ENCODE peak calls at places on chromosomes 12 and 14, in four cellular contexts. One of them, this sample, is unnamed.

GRCh38 chr12:91889059-91889458 is 256.6 kb downstream of the BTG1 start:
- DNase-seq in vagina: no peak
- DNase-seq in hepatocyte: no peak
- DNase-seq in fibroblast of pulmonary artery: no peak
- DNase-seq in this sample: no peak

GRCh38 chr12:130873106-130873795 is 1.4 kb downstream of the RAN start:
- DNase-seq in fibroblast of pulmonary artery: no peak
- DNase-seq in hepatocyte: no peak
- DNase-seq in vagina: no peak
- DNase-seq in this sample: no peak

GRCh38 chr12:130716918-130717306 is 813 bp upstream of the RIMBP2 start:
- DNase-seq in vagina: no peak
- DNase-seq in hepatocyte: no peak
- DNase-seq in fibroblast of pulmonary artery: no peak
- DNase-seq in this sample: no peak

GRCh38 chr14:101812071-101812470 is 50.6 kb downstream of the PPP2R5C start:
- DNase-seq in hepatocyte: no peak
- DNase-seq in vagina: no peak
- DNase-seq in fibroblast of pulmonary artery: no peak
- DNase-seq in this sample: no peak

GRCh38 chr12:56676851-56677601 is 11.1 kb downstream of the PTGES3 start:
- DNase-seq in hepatocyte: no peak
- DNase-seq in fibroblast of pulmonary artery: no peak
- DNase-seq in vagina: no peak
- DNase-seq in this sample: no peak

GRCh38 chr14:90042587-90043252 is 19.1 kb upstream of the KCNK13 start:
- DNase-seq in vagina: no peak
- DNase-seq in hepatocyte: no peak
- DNase-seq in fibroblast of pulmonary artery: no peak
- DNase-seq in this sample: no peak

GRCh38 chr14:100297320-100298300 is 8.6 kb downstream of the SLC25A29 start:
- DNase-seq in vagina: no peak
- DNase-seq in hepatocyte: peak
- DNase-seq in fibroblast of pulmonary artery: peak
- DNase-seq in this sample: peak

GRCh38 chr12:119444462-119445044 is 110.0 kb downstream of the CCDC60 start:
- DNase-seq in fibroblast of pulmonary artery: peak
- DNase-seq in hepatocyte: peak
- DNase-seq in vagina: no peak
- DNase-seq in this sample: no peak

GRCh38 chr12:114701104-114701414 is 17.1 kb upstream of the TBX3 start:
- DNase-seq in hepatocyte: no peak
- DNase-seq in fibroblast of pulmonary artery: no peak
- DNase-seq in vagina: no peak
- DNase-seq in this sample: peak

GRCh38 chr12:3988519-3989217 is 115.5 kb upstream of the PARP11 start:
- DNase-seq in vagina: no peak
- DNase-seq in hepatocyte: no peak
- DNase-seq in fibroblast of pulmonary artery: no peak
- DNase-seq in this sample: no peak

GRCh38 chr14:92499216-92499615 is 14.4 kb upstream of the RIN3 start:
- DNase-seq in vagina: no peak
- DNase-seq in fibroblast of pulmonary artery: no peak
- DNase-seq in hepatocyte: no peak
- DNase-seq in this sample: no peak

GRCh38 chr14:35046751-35047536 is 872 bp downstream of the FAM177A1 start:
- DNase-seq in vagina: peak
- DNase-seq in fibroblast of pulmonary artery: peak
- DNase-seq in hepatocyte: peak
- DNase-seq in this sample: no peak

GRCh38 chr14:32408018-32408417 is 78.9 kb downstream of the AKAP6 start:
- DNase-seq in fibroblast of pulmonary artery: peak
- DNase-seq in hepatocyte: peak
- DNase-seq in vagina: no peak
- DNase-seq in this sample: peak

GRCh38 chr12:119005832-119006360 is 24.6 kb downstream of the SRRM4 start:
- DNase-seq in vagina: no peak
- DNase-seq in fibroblast of pulmonary artery: no peak
- DNase-seq in hepatocyte: no peak
- DNase-seq in this sample: no peak

GRCh38 chr14:101593411-101594181 is 32.3 kb downstream of the DIO3 start:
- DNase-seq in vagina: peak
- DNase-seq in fibroblast of pulmonary artery: no peak
- DNase-seq in hepatocyte: peak
- DNase-seq in this sample: no peak

GRCh38 chr12:94147377-94147990 is 893 bp upstream of the PLXNC1 start:
- DNase-seq in hepatocyte: no peak
- DNase-seq in fibroblast of pulmonary artery: no peak
- DNase-seq in vagina: no peak
- DNase-seq in this sample: no peak
- H3K4me3 ChIP-seq in hepatocyte: peak
- H3K4me3 ChIP-seq in fibroblast of pulmonary artery: peak
- H3K4me3 ChIP-seq in vagina: peak
- H3K4me3 ChIP-seq in this sample: peak

DNA sequence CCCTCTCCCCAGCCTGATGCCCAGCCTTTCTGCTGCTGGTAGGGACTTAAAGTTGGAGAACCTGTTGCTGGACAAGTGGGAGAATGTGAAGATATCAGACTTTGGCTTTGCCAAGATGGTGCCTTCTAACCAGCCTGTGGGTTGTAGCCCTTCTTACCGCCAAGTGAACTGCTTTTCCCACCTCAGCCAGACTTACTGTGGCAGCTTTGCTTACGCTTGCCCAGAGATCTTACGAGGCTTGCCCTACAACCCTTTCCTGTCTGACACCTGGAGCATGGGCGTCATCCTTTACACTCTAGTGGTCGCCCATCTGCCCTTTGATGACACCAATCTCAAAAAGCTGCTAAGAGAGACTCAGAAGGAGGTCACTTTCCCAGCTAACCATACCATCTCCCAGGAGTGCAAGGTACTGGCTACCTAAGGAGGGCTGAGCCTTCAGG is 1.6 kb downstream of the TSSK4 start:
- DNase-seq in fibroblast of pulmonary artery: no peak
- DNase-seq in vagina: no peak
- DNase-seq in hepatocyte: no peak
- DNase-seq in this sample: no peak
- TF ChIP-seq CTCF in fibroblast of pulmonary artery: no peak
- TF ChIP-seq CTCF in vagina: no peak
- TF ChIP-seq CTCF in hepatocyte: no peak
- TF ChIP-seq CTCF in this sample: no peak

DNA sequence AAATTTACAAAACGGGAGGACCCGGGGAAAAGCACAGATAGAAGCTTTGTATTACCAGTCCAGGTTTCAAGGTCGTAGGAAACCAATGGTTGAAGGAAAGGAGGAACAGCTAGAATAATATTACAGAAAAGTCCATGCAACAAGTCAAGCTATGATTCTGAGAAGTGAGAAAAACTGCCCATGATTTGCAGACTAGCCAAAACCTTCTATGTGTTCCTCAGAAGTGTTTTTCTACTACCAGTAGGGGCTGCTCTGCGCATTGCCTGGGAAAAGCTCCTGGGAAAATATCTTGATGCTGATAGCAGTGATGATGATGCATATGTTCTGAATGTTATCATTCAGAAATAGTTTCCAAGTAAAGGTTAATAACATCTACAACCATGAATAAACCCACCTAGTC is 2.2 kb downstream of the PDZRN4 start:
- DNase-seq in vagina: no peak
- DNase-seq in hepatocyte: peak
- DNase-seq in fibroblast of pulmonary artery: peak
- DNase-seq in this sample: peak
- H3K4me3 ChIP-seq in vagina: peak
- H3K4me3 ChIP-seq in hepatocyte: peak
- H3K4me3 ChIP-seq in fibroblast of pulmonary artery: no peak
- H3K4me3 ChIP-seq in this sample: no peak

GRCh38 chr14:96086574-96087077 is 47.5 kb downstream of the C14orf132 start:
- DNase-seq in vagina: no peak
- DNase-seq in hepatocyte: no peak
- DNase-seq in fibroblast of pulmonary artery: no peak
- DNase-seq in this sample: no peak
- TF ChIP-seq CTCF in vagina: no peak
- TF ChIP-seq CTCF in hepatocyte: no peak
- TF ChIP-seq CTCF in fibroblast of pulmonary artery: no peak
- TF ChIP-seq CTCF in this sample: peak

GRCh38 chr12:97536353-97536752 is 73.7 kb downstream of the RMST start:
- DNase-seq in hepatocyte: no peak
- DNase-seq in vagina: no peak
- DNase-seq in fibroblast of pulmonary artery: no peak
- DNase-seq in this sample: no peak

GRCh38 chr12:97535582-97535981 is 73.0 kb downstream of the RMST start:
- DNase-seq in vagina: no peak
- DNase-seq in fibroblast of pulmonary artery: peak
- DNase-seq in hepatocyte: no peak
- DNase-seq in this sample: no peak

GRCh38 chr12:97545804-97546203 is 83.2 kb downstream of the RMST start:
- DNase-seq in hepatocyte: no peak
- DNase-seq in fibroblast of pulmonary artery: no peak
- DNase-seq in vagina: no peak
- DNase-seq in this sample: no peak

GRCh38 chr12:97538705-97539104 is 76.1 kb downstream of the RMST start:
- DNase-seq in fibroblast of pulmonary artery: no peak
- DNase-seq in vagina: no peak
- DNase-seq in hepatocyte: no peak
- DNase-seq in this sample: no peak

GRCh38 chr12:97541366-97541765 is 78.8 kb downstream of the RMST start:
- DNase-seq in hepatocyte: no peak
- DNase-seq in fibroblast of pulmonary artery: no peak
- DNase-seq in vagina: no peak
- DNase-seq in this sample: no peak
- H3K4me3 ChIP-seq in hepatocyte: no peak
- H3K4me3 ChIP-seq in fibroblast of pulmonary artery: no peak
- H3K4me3 ChIP-seq in vagina: no peak
- H3K4me3 ChIP-seq in this sample: no peak

GRCh38 chr12:2693204-2693860 is 101.4 kb upstream of the FKBP4 start:
- DNase-seq in fibroblast of pulmonary artery: no peak
- DNase-seq in hepatocyte: no peak
- DNase-seq in vagina: no peak
- DNase-seq in this sample: no peak
- TF ChIP-seq CTCF in fibroblast of pulmonary artery: no peak
- TF ChIP-seq CTCF in hepatocyte: no peak
- TF ChIP-seq CTCF in vagina: no peak
- TF ChIP-seq CTCF in this sample: no peak

GRCh38 chr14:64255756-64256155 is 38.4 kb downstream of the ESR2 start:
- DNase-seq in fibroblast of pulmonary artery: no peak
- DNase-seq in vagina: no peak
- DNase-seq in hepatocyte: no peak
- DNase-seq in this sample: no peak

GRCh38 chr14:64248689-64249088 is 45.5 kb downstream of the ESR2 start:
- DNase-seq in vagina: no peak
- DNase-seq in hepatocyte: no peak
- DNase-seq in fibroblast of pulmonary artery: no peak
- DNase-seq in this sample: no peak

GRCh38 chr14:64249363-64249762 is 44.8 kb downstream of the ESR2 start:
- DNase-seq in vagina: no peak
- DNase-seq in fibroblast of pulmonary artery: peak
- DNase-seq in hepatocyte: no peak
- DNase-seq in this sample: no peak

GRCh38 chr14:64253672-64254071 is 40.5 kb downstream of the ESR2 start:
- DNase-seq in fibroblast of pulmonary artery: peak
- DNase-seq in hepatocyte: no peak
- DNase-seq in vagina: no peak
- DNase-seq in this sample: peak
- H3K4me3 ChIP-seq in fibroblast of pulmonary artery: no peak
- H3K4me3 ChIP-seq in hepatocyte: no peak
- H3K4me3 ChIP-seq in vagina: no peak
- H3K4me3 ChIP-seq in this sample: no peak

GRCh38 chr14:23483216-23483854 is 13.8 kb downstream of the NGDN start:
- DNase-seq in vagina: no peak
- DNase-seq in hepatocyte: peak
- DNase-seq in fibroblast of pulmonary artery: peak
- DNase-seq in this sample: peak
- TF ChIP-seq CTCF in vagina: no peak
- TF ChIP-seq CTCF in hepatocyte: peak
- TF ChIP-seq CTCF in fibroblast of pulmonary artery: peak
- TF ChIP-seq CTCF in this sample: peak

DNA sequence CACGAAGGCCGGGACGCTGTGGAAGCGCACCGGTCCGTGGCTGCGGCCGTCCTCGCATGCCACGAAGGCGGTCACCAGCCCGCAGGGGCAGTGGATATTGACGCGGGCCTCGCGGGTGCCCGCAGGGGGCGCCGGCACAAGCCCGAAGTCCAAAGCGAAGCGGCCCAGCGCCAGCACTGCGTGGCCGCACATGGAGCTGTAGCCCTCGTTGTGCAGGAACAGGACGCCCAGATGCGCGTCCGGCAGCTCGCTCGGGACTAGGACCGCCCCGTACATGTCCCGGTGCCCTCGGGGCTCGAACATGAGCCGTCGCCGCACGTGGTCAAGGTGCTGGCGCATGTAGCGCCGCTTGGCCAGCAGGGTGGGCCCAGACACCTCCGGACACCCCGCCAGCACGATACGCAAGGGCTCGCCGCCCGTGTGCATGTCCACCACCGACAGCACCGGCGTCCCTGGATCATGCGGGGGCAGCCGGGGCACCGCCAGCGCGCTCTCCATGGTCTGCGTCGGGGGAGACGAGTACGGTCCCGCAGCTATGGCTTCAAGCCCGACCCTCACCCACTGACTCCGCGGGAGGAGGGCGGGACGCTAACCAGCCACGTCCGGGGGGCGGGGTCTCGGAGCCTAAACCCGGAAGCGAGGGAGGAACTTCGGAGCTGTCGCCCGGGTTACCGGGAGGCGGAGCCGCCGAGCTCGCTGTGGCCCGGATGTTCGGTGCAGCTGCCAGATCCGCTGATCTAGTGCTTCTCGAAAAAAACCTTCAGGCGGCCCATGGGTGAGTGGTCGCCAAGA is at the start of the genes JKAMP and L3HYPDH:
- DNase-seq in hepatocyte: peak
- DNase-seq in vagina: peak
- DNase-seq in fibroblast of pulmonary artery: peak
- DNase-seq in this sample: peak
- H3K4me3 ChIP-seq in hepatocyte: peak
- H3K4me3 ChIP-seq in vagina: peak
- H3K4me3 ChIP-seq in fibroblast of pulmonary artery: peak
- H3K4me3 ChIP-seq in this sample: peak

This sample was measured in foreskin fibroblast.